ENCODE peak calls at places on chromosomes 6 and 20, in seven cellular contexts. One of them, this sample, is unnamed.

GRCh38 chr6:14517536-14518105 is 400.0 kb downstream of the CD83 start:
- DNase-seq in SK-N-SH: peak; percentile 30
- DNase-seq in HCT116: no peak
- DNase-seq in GM23338: no peak
- DNase-seq in hepatocyte: no peak
- DNase-seq in neural progenitor cell: no peak
- DNase-seq in PC-3: no peak
- DNase-seq in this sample: no peak

GRCh38 chr20:49505518-49505917 is 23.1 kb upstream of the KCNB1 start:
- DNase-seq in HCT116: no peak
- DNase-seq in GM23338: peak; percentile 77
- DNase-seq in hepatocyte: peak; percentile 58
- DNase-seq in SK-N-SH: peak; percentile 78
- DNase-seq in neural progenitor cell: peak; percentile 97
- DNase-seq in PC-3: no peak
- DNase-seq in this sample: no peak

GRCh38 chr20:50144362-50144761 is 9.2 kb downstream of the PEDS1 start:
- DNase-seq in SK-N-SH: no peak
- DNase-seq in HCT116: no peak
- DNase-seq in neural progenitor cell: no peak
- DNase-seq in hepatocyte: peak; percentile 71
- DNase-seq in GM23338: no peak
- DNase-seq in PC-3: peak; percentile 73
- DNase-seq in this sample: no peak

GRCh38 chr6:136113736-136114173 is 136.4 kb downstream of the MTFR2 start:
- DNase-seq in GM23338: peak; percentile 70
- DNase-seq in PC-3: peak; percentile 25
- DNase-seq in HCT116: no peak
- DNase-seq in SK-N-SH: peak; percentile 66
- DNase-seq in hepatocyte: peak; percentile 79
- DNase-seq in neural progenitor cell: peak; percentile 77
- DNase-seq in this sample: no peak

GRCh38 chr6:131197716-131198115 is 62.4 kb downstream of the AKAP7 start:
- DNase-seq in neural progenitor cell: no peak
- DNase-seq in GM23338: no peak
- DNase-seq in hepatocyte: no peak
- DNase-seq in HCT116: no peak
- DNase-seq in PC-3: no peak
- DNase-seq in SK-N-SH: no peak
- DNase-seq in this sample: peak; percentile 68

GRCh38 chr6:143564484-143565017 is 53.0 kb upstream of the FUCA2 start:
- DNase-seq in hepatocyte: no peak
- DNase-seq in HCT116: no peak
- DNase-seq in SK-N-SH: no peak
- DNase-seq in PC-3: no peak
- DNase-seq in GM23338: no peak
- DNase-seq in neural progenitor cell: no peak
- DNase-seq in this sample: no peak

GRCh38 chr6:154994881-154995240 is 254 bp upstream of the TIAM2 start:
- DNase-seq in SK-N-SH: no peak
- DNase-seq in GM23338: no peak
- DNase-seq in neural progenitor cell: no peak
- DNase-seq in hepatocyte: no peak
- DNase-seq in PC-3: no peak
- DNase-seq in HCT116: no peak
- DNase-seq in this sample: no peak

GRCh38 chr20:62533591-62534495 is 58.0 kb upstream of the GATA5 start:
- DNase-seq in GM23338: no peak
- DNase-seq in HCT116: no peak
- DNase-seq in PC-3: no peak
- DNase-seq in hepatocyte: no peak
- DNase-seq in neural progenitor cell: no peak
- DNase-seq in SK-N-SH: no peak
- DNase-seq in this sample: no peak

DNA sequence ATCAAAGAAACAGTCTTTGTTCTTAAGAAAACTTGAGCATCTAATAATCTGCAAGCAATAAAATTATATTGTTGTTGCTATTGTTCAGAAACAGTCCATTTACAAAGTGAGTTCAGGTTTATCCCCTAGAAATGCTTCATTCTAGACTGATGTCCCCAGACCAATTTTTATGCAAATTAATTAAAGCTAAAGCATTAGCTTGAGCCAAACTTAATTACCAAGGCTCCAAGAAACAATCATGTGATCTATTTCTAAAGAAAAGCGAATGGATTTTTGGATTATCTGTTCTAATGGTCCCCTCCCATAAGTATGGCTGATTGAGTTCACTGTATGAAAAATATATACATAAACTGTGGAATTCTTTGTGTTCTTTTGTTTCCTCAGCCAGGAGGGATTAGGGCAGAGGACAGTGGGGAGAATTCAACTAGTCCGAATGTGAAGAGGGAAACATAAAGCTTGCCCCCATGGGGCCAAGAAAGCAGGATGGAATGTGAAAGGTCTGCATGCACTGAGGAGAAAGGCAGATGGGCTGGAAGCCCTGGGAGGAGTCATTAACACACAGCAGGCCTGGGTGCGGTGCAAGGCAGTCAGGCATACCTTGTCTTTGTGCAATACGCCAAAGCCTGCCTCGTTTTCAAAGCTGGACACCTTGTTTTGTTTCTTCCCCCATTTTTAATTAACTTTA is 597.1 kb downstream of the KIF16B start:
- DNase-seq in neural progenitor cell: peak; percentile 89
- DNase-seq in HCT116: no peak
- DNase-seq in hepatocyte: no peak
- DNase-seq in SK-N-SH: no peak
- DNase-seq in PC-3: no peak
- DNase-seq in GM23338: peak; percentile 85
- DNase-seq in this sample: no peak
- TF ChIP-seq CTCF in neural progenitor cell: no peak
- TF ChIP-seq CTCF in HCT116: no peak
- TF ChIP-seq CTCF in hepatocyte: no peak
- TF ChIP-seq CTCF in SK-N-SH: no peak
- TF ChIP-seq CTCF in PC-3: no peak
- TF ChIP-seq CTCF in GM23338: no peak
- TF ChIP-seq CTCF in this sample: no peak

DNA sequence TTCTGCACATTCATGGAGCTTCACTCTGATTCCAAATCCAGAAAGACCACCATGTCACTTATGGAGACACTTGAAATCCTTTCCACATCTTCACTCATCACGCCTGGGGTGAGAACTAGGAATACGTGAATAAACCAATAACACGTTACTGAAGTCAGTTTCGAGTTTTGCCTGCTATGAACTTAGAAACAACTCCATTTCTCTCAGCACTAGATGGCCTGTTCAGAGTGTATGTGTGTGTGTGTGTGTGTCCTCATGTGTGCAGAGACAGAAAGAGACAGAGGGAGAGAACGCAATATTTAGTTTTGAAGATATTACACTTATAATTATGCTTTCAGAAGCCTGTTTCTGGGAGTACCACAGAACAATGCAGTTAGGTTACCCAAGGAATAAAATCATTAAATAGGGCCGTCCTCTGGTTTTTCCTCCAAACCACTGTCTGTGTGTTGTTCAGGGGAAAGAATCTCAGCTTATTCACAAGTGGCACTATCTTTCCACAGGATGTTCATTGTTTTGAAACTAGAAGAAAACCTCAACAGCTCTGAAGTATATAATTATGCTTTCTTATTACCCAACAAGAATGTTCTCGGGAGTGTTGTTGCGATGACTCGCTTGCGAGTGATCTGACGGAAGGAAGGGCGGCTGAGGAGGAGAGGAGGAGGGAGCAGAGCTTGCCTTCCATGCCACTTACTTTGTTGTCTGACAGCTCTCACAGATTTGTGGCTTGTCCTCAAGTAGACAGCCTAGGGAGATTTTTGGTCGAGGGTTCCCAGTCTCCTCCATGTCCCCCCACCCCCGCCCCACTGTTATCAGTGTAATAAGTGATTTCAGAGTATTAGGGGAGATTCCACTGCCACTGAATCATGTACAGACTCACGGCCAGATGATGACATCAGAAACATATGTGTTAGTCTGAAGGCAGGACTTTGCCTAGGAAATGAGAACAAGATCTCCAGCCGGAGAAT is 80.9 kb upstream of the CCN6 start:
- DNase-seq in PC-3: peak; percentile 50
- DNase-seq in GM23338: peak; percentile 17
- DNase-seq in hepatocyte: peak; percentile 77
- DNase-seq in SK-N-SH: peak; percentile 36
- DNase-seq in neural progenitor cell: no peak
- DNase-seq in HCT116: no peak
- DNase-seq in this sample: no peak
- TF ChIP-seq EZH2phosphoT487 in PC-3: no peak
- TF ChIP-seq EZH2phosphoT487 in GM23338: no peak
- TF ChIP-seq EZH2phosphoT487 in hepatocyte: no peak
- TF ChIP-seq EZH2phosphoT487 in SK-N-SH: no peak
- TF ChIP-seq EZH2phosphoT487 in neural progenitor cell: no peak
- TF ChIP-seq EZH2phosphoT487 in HCT116: no peak
- TF ChIP-seq EZH2phosphoT487 in this sample: no peak

GRCh38 chr20:53751394-53752368 is 158.0 kb upstream of the ZNF217 start:
- DNase-seq in GM23338: no peak
- DNase-seq in HCT116: no peak
- DNase-seq in SK-N-SH: no peak
- DNase-seq in PC-3: peak; percentile 55
- DNase-seq in hepatocyte: no peak
- DNase-seq in neural progenitor cell: no peak
- DNase-seq in this sample: peak; percentile 86

GRCh38 chr20:53752971-53753879 is 159.6 kb upstream of the ZNF217 start:
- DNase-seq in neural progenitor cell: no peak
- DNase-seq in PC-3: peak; percentile 95
- DNase-seq in HCT116: no peak
- DNase-seq in SK-N-SH: no peak
- DNase-seq in hepatocyte: no peak
- DNase-seq in GM23338: peak; percentile 59
- DNase-seq in this sample: peak; percentile 42

GRCh38 chr20:53752583-53752970 is 158.9 kb upstream of the ZNF217 start:
- DNase-seq in SK-N-SH: no peak
- DNase-seq in hepatocyte: no peak
- DNase-seq in GM23338: no peak
- DNase-seq in neural progenitor cell: no peak
- DNase-seq in HCT116: no peak
- DNase-seq in PC-3: no peak
- DNase-seq in this sample: no peak

GRCh38 chr20:53755733-53756523 is 162.3 kb upstream of the ZNF217 start:
- DNase-seq in GM23338: no peak
- DNase-seq in neural progenitor cell: no peak
- DNase-seq in PC-3: no peak
- DNase-seq in SK-N-SH: no peak
- DNase-seq in hepatocyte: no peak
- DNase-seq in HCT116: no peak
- DNase-seq in this sample: no peak

DNA sequence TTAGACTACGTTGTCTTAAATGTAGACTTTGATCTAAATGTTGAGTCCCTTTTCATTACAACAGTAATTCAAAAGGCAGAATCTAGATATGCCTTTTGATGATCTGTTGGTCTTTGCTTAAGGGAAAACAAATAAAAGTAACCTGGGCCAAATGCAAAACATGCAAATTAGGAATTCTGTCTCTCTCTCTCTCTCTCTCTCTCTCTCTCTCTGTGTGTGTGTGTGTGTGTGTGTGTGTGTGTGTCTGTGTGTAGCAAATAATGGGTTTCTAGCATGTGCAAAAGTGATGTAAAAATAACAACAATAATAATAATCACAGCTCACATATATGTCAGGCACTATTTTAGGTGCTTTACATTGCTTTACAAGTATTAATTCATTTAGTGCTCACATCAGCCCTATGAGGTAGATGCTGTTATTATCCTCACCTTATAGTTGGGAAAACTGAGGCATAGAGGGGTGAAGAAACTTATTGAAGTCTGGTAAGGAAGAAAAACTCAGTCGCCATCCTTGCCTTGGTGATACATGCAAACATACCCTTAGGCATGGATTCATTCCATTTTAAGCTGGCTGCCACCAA is 160.3 kb upstream of the ZNF217 start:
- DNase-seq in SK-N-SH: no peak
- DNase-seq in HCT116: no peak
- DNase-seq in hepatocyte: no peak
- DNase-seq in PC-3: no peak
- DNase-seq in neural progenitor cell: no peak
- DNase-seq in GM23338: no peak
- DNase-seq in this sample: no peak
- H2AFZ ChIP-seq in SK-N-SH: peak overlapping the region; percentile 11
- H2AFZ ChIP-seq in HCT116: peak overlapping the region; percentile 96
- H2AFZ ChIP-seq in hepatocyte: peak overlapping the region; percentile 43
- H2AFZ ChIP-seq in PC-3: peak overlapping the region; percentile 71
- H2AFZ ChIP-seq in neural progenitor cell: peak overlapping the region; percentile 95
- H2AFZ ChIP-seq in GM23338: no peak overlapping the region
- H2AFZ ChIP-seq in this sample: peak overlapping the region; percentile 76

GRCh38 chr20:33668791-33669155 is 2.0 kb downstream of the ACTL10 start:
- DNase-seq in PC-3: no peak
- DNase-seq in GM23338: no peak
- DNase-seq in hepatocyte: no peak
- DNase-seq in HCT116: no peak
- DNase-seq in neural progenitor cell: no peak
- DNase-seq in SK-N-SH: no peak
- DNase-seq in this sample: no peak

GRCh38 chr20:33667245-33668086 is 723 bp downstream of the ACTL10 start:
- DNase-seq in neural progenitor cell: no peak
- DNase-seq in HCT116: no peak
- DNase-seq in SK-N-SH: peak; percentile 74
- DNase-seq in PC-3: peak; percentile 76
- DNase-seq in hepatocyte: no peak
- DNase-seq in GM23338: no peak
- DNase-seq in this sample: peak; percentile 54

GRCh38 chr20:33666293-33667244 is at the start of gene ACTL10:
- DNase-seq in GM23338: peak; percentile 98
- DNase-seq in hepatocyte: peak; percentile 92
- DNase-seq in neural progenitor cell: peak; percentile 89
- DNase-seq in PC-3: peak; percentile 95
- DNase-seq in SK-N-SH: peak; percentile 94
- DNase-seq in HCT116: no peak
- DNase-seq in this sample: peak; percentile 94

GRCh38 chr20:33669224-33669623 is 2.5 kb downstream of the ACTL10 start:
- DNase-seq in neural progenitor cell: no peak
- DNase-seq in SK-N-SH: no peak
- DNase-seq in PC-3: no peak
- DNase-seq in GM23338: no peak
- DNase-seq in hepatocyte: no peak
- DNase-seq in HCT116: no peak
- DNase-seq in this sample: peak; percentile 47

DNA sequence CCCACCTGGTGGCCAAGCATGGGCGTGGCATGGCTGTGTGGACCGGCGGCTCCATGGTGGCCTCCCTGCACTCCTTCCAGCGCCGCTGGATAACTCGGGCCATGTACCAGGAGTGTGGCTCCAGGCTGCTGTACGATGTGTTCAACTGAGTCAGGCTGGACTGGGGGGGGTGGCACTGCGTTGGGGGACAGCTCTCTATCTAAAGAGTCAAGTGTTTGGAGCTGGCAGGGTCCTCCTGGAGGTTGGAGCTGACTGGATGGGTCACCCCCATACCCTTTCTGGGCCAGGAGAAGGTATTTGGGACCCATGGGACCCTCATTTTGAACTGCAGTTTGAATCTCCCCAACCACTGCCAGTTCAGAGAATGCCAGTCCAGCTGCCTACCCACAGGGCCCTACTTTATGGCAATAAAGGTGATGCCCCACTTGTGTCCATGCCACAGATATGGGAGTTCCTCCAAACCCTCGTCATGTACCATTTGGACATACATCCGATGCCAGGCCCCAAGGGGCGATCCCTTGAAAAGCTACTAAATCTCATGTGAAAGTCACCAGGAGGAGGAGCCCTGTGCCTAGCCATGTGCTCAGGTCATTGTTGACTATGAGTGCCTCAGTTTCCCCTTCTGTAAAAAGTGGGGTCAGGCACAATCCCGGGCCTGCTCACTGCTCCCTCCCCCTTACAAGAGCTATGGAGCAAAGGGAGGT is 1.5 kb downstream of the ACTL10 start:
- DNase-seq in PC-3: no peak
- DNase-seq in hepatocyte: peak; percentile 82
- DNase-seq in SK-N-SH: peak; percentile 92
- DNase-seq in GM23338: peak; percentile 91
- DNase-seq in neural progenitor cell: peak; percentile 83
- DNase-seq in HCT116: no peak
- DNase-seq in this sample: peak; percentile 88
- TF ChIP-seq CTCF in PC-3: peak; percentile 85
- TF ChIP-seq CTCF in hepatocyte: peak; percentile 63
- TF ChIP-seq CTCF in SK-N-SH: peak; percentile 66
- TF ChIP-seq CTCF in GM23338: peak; percentile 73
- TF ChIP-seq CTCF in neural progenitor cell: peak; percentile 72
- TF ChIP-seq CTCF in HCT116: no peak
- TF ChIP-seq CTCF in this sample: peak; percentile 90

This sample was measured in OCI-LY7.